ENCODE peak calls at places on chromosome 16, in eight cellular contexts. Y is HT1080; E is activated effector memory CD4-positive, alpha-beta T cell treated with anti-CD3 and anti-CD28 coated beads, Interleukin-2, amount 50 U/mL, for 16 hours; I is GM18507; T is KBM-7; J is stimulated activated CD4-positive, alpha-beta T cell treated with anti-CD3 and anti-CD28 coated beads, TNF-alpha, amount 100 ng/mL, for 48 hours; Z is stimulated activated CD8-positive, alpha-beta memory T cell treated with anti-CD3 and anti-CD28 coated beads, Interleukin-7, amount 100 ng/mL, for 24 hours; U is right atrium auricular region. K is an unnamed sample.

GRCh38 chr16:22214893-22215292 is 8.8 kb downstream of the EEF2K start:
- DNase-seq in Y (no peak), E (no peak), I (no peak), T (no peak), J (no peak), Z (no peak), U (no peak), K (no peak)

GRCh38 chr16:27638833-27639587 is 89.1 kb downstream of the KATNIP start:
- DNase-seq in Y (no peak), E (no peak), I (no peak), T (no peak), J (no peak), Z (no peak), U (no peak), K (no peak)

GRCh38 chr16:50368410-50369132 is at the start of gene BRD7:
- DNase-seq in Y (no peak), E (peak), I (peak), T (peak), J (peak), Z (peak), U (no peak), K (no peak)

GRCh38 chr16:88087517-88087877 is 136.3 kb downstream of the BANP start:
- DNase-seq in Y (no peak), E (no peak), I (no peak), T (no peak), J (no peak), Z (no peak), U (no peak), K (no peak)

GRCh38 chr16:86466695-86467406 is 43.5 kb upstream of the FOXF1 start:
- DNase-seq in Y (peak), E (no peak), I (no peak), T (no peak), J (no peak), Z (no peak), U (no peak), K (no peak)

GRCh38 chr16:11609474-11610120 is 22.9 kb upstream of the LITAF start:
- DNase-seq in Y (no peak), E (no peak), I (no peak), T (no peak), J (no peak), Z (no peak), U (no peak), K (no peak)

GRCh38 chr16:12061336-12062055 is 85.0 kb downstream of the SNX29 start:
- DNase-seq in Y (peak), E (peak), I (no peak), T (no peak), J (no peak), Z (no peak), U (no peak), K (no peak)

GRCh38 chr16:82715160-82715559 is 88.4 kb downstream of the CDH13 start:
- DNase-seq in Y (no peak), E (no peak), I (no peak), T (no peak), J (no peak), Z (no peak), U (no peak), K (no peak)

GRCh38 chr16:450800-451512 is 25.5 kb downstream of the RAB11FIP3 start:
- DNase-seq in Y (no peak), E (no peak), I (no peak), T (no peak), J (no peak), Z (no peak), U (no peak), K (no peak)

GRCh38 chr16:30697264-30698138 is 1.5 kb upstream of the SRCAP start:
- DNase-seq in Y (no peak), E (no peak), I (peak), T (no peak), J (no peak), Z (no peak), U (no peak), K (no peak)

GRCh38 chr16:7581175-7581574 is 248.5 kb downstream of the RBFOX1 start:
- DNase-seq in Y (no peak), E (no peak), I (no peak), T (no peak), J (no peak), Z (no peak), U (no peak), K (no peak)

GRCh38 chr16:1823821-1824220 is 2.8 kb downstream of the HAGH start:
- DNase-seq in Y (peak), E (no peak), I (no peak), T (peak), J (no peak), Z (no peak), U (no peak), K (peak)

GRCh38 chr16:67514382-67514828 is 14.2 kb upstream of the RIPOR1 start:
- DNase-seq in Y (peak), E (peak), I (no peak), T (peak), J (peak), Z (peak), U (peak), K (no peak)

GRCh38 chr16:47129755-47130435 is 13.8 kb downstream of the NETO2 start:
- DNase-seq in Y (no peak), E (no peak), I (no peak), T (peak), J (no peak), Z (no peak), U (no peak), K (no peak)

GRCh38 chr16:67254809-67255552 is 6.2 kb downstream of the SLC9A5 start:
- DNase-seq in Y (no peak), E (no peak), I (no peak), T (no peak), J (no peak), Z (no peak), U (no peak), K (no peak)

GRCh38 chr16:13529193-13529982 is 390.6 kb upstream of the ERCC4 start:
- DNase-seq in Y (no peak), E (no peak), I (no peak), T (peak), J (no peak), Z (no peak), U (no peak), K (no peak)

GRCh38 chr16:266258-267164 is 9.2 kb downstream of the RGS11 start:
- DNase-seq in Y (no peak), E (no peak), I (no peak), T (no peak), J (no peak), Z (no peak), U (no peak), K (no peak)

GRCh38 chr16:5905935-5906334 is 808.3 kb upstream of the EEF2KMT start:
- DNase-seq in Y (peak), E (no peak), I (no peak), T (no peak), J (no peak), Z (no peak), U (no peak), K (peak)